ENCODE peak calls at places on chromosomes 7 and 10, in seven cellular contexts. D is psoas muscle, X is Panc1, E is ovary, U is HL-60, I is neural crest cell, H is BJ. S is an unnamed sample.
A peak's percentile ranks its signal among the peaks of the same experiment; 100 is the strongest.

GRCh38 chr7:44155191-44156185 is 14.4 kb upstream of the MYL7 start:
- DNase-seq in D (no peak), X (no peak), E (no peak), U (no peak), I (no peak), H (no peak), S (no peak)

GRCh38 chr7:1256621-1257020 is 23.9 kb downstream of the UNCX start:
- DNase-seq in D (peak; percentile 4), X (no peak), E (no peak), U (no peak), I (no peak), H (no peak), S (no peak)

GRCh38 chr7:48759431-48760080 is 164.8 kb upstream of the CDC14C start:
- DNase-seq in D (no peak), X (no peak), E (no peak), U (no peak), I (no peak), H (no peak), S (no peak)

GRCh38 chr7:116741625-116742316 is 69.8 kb downstream of the MET start:
- DNase-seq in D (no peak), X (no peak), E (no peak), U (no peak), I (no peak), H (no peak), S (no peak)

GRCh38 chr10:87861566-87861952 is 1.8 kb downstream of the KLLN start:
- DNase-seq in D (peak; percentile 78), X (no peak), E (peak; percentile 78), U (peak; percentile 76), I (no peak), H (no peak), S (peak; percentile 46)

GRCh38 chr7:132328047-132328620 is 248.1 kb downstream of the PLXNA4 start:
- DNase-seq in D (no peak), X (no peak), E (no peak), U (no peak), I (peak; percentile 52), H (no peak), S (no peak)

GRCh38 chr7:25659841-25660240 is 431.6 kb upstream of the NPVF start:
- DNase-seq in D (no peak), X (no peak), E (no peak), U (no peak), I (no peak), H (no peak), S (no peak)

GRCh38 chr10:116038259-116038658 is 234.7 kb downstream of the GFRA1 start:
- DNase-seq in D (peak; percentile 43), X (no peak), E (no peak), U (no peak), I (no peak), H (peak; percentile 6), S (no peak)

GRCh38 chr7:2525931-2526630 is 6.5 kb downstream of the LFNG start:
- DNase-seq in D (peak; percentile 13), X (no peak), E (no peak), U (no peak), I (no peak), H (no peak), S (no peak)

GRCh38 chr7:1301812-1302310 is 69.2 kb downstream of the UNCX start:
- DNase-seq in D (peak; percentile 5), X (no peak), E (no peak), U (no peak), I (peak; percentile 21), H (no peak), S (no peak)

GRCh38 chr7:106451171-106451570 is 166.4 kb upstream of the NAMPT start:
- DNase-seq in D (no peak), X (no peak), E (no peak), U (no peak), I (no peak), H (no peak), S (no peak)

GRCh38 chr10:105837951-105838350 is 1196.9 kb downstream of the SORCS3 start:
- DNase-seq in D (no peak), X (no peak), E (no peak), U (no peak), I (no peak), H (no peak), S (no peak)

GRCh38 chr10:102505462-102506115 is 1.8 kb downstream of the SUFU start:
- DNase-seq in D (peak; percentile 34), X (no peak), E (no peak), U (no peak), I (no peak), H (no peak), S (no peak)

GRCh38 chr10:99676435-99676834 is 17.1 kb downstream of the ENTPD7 start:
- DNase-seq in D (no peak), X (no peak), E (no peak), U (no peak), I (no peak), H (peak; percentile 83), S (no peak)

GRCh38 chr7:151550601-151551286 is 31.0 kb upstream of the RHEB start:
- DNase-seq in D (no peak), X (no peak), E (no peak), U (no peak), I (no peak), H (no peak), S (no peak)

GRCh38 chr10:130350996-130351395 is 214.8 kb downstream of the GLRX3 start:
- DNase-seq in D (no peak), X (no peak), E (no peak), U (no peak), I (no peak), H (no peak), S (no peak)

GRCh38 chr10:124307531-124308350 is 111.0 kb downstream of the OAT start:
- DNase-seq in D (no peak), X (no peak), E (no peak), U (no peak), I (no peak), H (no peak), S (no peak)

DNA sequence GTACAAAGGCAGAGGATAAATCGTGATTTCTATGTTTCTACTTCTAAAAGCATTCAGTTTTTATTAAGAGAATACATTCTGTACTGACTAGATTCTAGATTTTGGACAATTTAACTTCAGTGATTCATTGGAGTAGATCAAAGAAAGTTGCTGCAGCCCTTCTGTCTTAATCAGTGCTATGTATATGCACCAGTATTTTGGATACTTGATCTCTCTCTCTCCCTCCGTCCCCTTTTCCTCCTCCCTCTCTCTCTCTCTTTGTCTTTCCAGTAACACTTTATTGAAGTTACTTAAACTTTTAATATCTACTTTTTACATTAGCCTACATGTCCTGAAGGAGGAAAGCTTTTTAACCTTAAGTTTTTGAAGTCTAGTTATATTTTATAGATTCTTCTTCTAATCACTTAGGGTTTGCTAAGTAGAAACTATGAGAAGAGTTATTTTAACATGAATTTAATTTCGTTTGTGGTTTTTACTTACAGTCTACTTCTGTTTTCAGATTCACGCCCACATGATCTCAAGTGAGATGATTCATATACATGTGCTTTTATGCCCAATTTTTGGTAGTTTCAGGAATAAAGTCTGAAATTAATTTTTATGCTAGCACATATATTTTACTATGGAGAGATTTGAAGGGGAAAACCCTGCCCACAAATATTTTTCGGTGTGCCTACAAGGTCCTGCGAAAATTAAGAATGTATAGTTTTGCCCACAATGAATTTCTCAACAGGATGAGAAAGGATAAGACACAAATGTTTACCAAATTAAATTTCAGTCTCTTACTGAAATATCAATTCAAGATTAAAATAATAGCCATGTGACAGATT is 9.1 kb downstream of the MDFIC start:
- DNase-seq in D (no peak), X (no peak), E (no peak), U (no peak), I (no peak), H (no peak), S (no peak)
- TF ChIP-seq CTCF in D (no peak), X (no peak), E (no peak), U (no peak), I (no peak), H (no peak), S (no peak)

GRCh38 chr10:24820616-24821015 is 96.9 kb upstream of the ARHGAP21 start:
- DNase-seq in D (no peak), X (no peak), E (no peak), U (no peak), I (no peak), H (no peak), S (no peak)

GRCh38 chr10:24813866-24814265 is 90.2 kb upstream of the ARHGAP21 start:
- DNase-seq in D (no peak), X (no peak), E (no peak), U (no peak), I (no peak), H (no peak), S (no peak)

GRCh38 chr10:24811906-24812305 is 88.2 kb upstream of the ARHGAP21 start:
- DNase-seq in D (no peak), X (no peak), E (no peak), U (no peak), I (peak; percentile 15), H (no peak), S (no peak)

GRCh38 chr10:24816997-24817396 is 93.3 kb upstream of the ARHGAP21 start:
- DNase-seq in D (no peak), X (no peak), E (no peak), U (no peak), I (no peak), H (no peak), S (no peak)

DNA sequence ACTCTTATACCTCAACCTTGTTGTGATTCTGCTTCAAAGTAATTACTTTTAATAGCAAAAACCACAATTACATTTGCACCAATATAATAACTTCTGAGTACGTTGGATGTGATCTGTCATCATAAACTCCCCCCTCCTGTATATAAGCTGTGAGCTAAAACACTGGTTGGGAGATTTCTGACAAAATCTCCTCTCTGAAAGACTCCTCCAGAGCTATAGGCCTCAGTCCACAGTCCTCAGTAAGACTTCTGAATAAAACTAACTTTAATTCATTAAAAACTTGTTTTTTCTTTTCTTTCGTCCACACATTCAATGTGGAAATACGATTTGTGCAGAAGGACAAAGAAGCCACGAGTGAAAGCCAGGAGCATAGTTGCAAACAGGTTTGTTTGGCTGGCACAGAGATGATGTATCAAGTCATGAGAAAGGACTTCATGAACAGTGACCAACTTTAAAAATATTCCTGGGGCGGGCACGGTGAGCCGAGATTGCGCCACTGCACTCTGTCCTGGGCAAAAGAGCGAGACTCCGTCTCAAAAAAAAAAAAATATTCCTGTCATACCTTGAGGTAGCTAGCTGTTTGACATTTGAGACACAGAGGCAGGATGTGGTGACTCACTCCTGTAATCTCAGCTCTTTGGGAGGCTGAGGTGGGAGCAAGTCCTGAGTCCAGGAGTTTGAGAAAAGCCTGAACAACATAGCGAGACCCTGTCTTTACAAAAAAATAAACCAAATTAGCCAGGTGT is 91.1 kb upstream of the ARHGAP21 start:
- DNase-seq in D (no peak), X (peak; percentile 36), E (no peak), U (no peak), I (no peak), H (no peak), S (no peak)
- TF ChIP-seq CTCF in D (no peak), X (no peak), E (no peak), U (no peak), I (no peak), H (no peak), S (no peak)

GRCh38 chr7:47195641-47196040 is 386.3 kb downstream of the TNS3 start:
- DNase-seq in D (no peak), X (no peak), E (no peak), U (no peak), I (no peak), H (no peak), S (no peak)
- TF ChIP-seq CTCF in D (peak; percentile 6), X (peak; percentile 24), E (no peak), U (no peak), I (peak; percentile 51), H (peak; percentile 12), S (no peak)

DNA sequence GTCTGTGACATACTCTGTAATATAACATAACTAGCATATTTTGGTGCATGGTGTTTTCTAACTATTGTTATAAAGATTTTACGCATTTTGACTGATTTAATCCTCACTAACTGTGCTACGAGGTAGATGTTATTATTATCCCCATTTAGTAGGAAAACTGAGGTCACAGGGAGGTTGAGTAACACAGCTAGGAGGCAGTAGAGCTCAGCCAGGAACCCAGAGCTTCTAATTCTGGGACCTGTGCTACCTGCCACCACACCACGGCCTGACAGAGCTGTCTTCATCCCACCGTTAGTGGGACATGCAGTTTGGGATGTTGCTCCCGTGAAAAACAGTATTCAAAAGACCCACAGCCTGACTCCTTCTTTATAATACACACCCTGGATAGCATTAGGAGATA is 962.5 kb downstream of the CNTNAP2 start:
- DNase-seq in D (no peak), X (no peak), E (no peak), U (no peak), I (no peak), H (no peak), S (no peak)
- TF ChIP-seq CTCF in D (no peak), X (no peak), E (no peak), U (no peak), I (no peak), H (no peak), S (no peak)

S was measured in natural killer cell.